ENCODE peak calls at places on chromosomes 6 and 20, in ten cellular contexts. Z is suprapubic skin, M is natural killer cell, R is GM12865, W is body of pancreas, H is dorsolateral prefrontal cortex, I is AG04450, D is ascending aorta, B is neural crest cell, Q is GM23338. C is an unnamed sample.

GRCh38 chr6:100134703-100135102 is 140.7 kb upstream of the MCHR2 start:
- DNase-seq in Z (no peak), M (no peak), R (no peak), W (no peak), H (no peak), I (no peak), D (no peak), B (no peak), Q (no peak), C (no peak)

GRCh38 chr20:24806896-24807676 is 142.0 kb upstream of the CST7 start:
- DNase-seq in Z (no peak), M (no peak), R (no peak), W (no peak), H (no peak), I (no peak), D (no peak), B (no peak), Q (no peak), C (no peak)

GRCh38 chr20:41173791-41174341 is 36.5 kb downstream of the PLCG1 start:
- DNase-seq in Z (no peak), M (peak), R (no peak), W (no peak), H (peak), I (no peak), D (peak), B (no peak), Q (no peak), C (no peak)

GRCh38 chr6:149488815-149489214 is 4.0 kb upstream of the ZC3H12D start:
- DNase-seq in Z (no peak), M (no peak), R (no peak), W (no peak), H (no peak), I (no peak), D (no peak), B (no peak), Q (no peak), C (no peak)

GRCh38 chr20:46011631-46012482 is 3.1 kb downstream of the MMP9 start:
- DNase-seq in Z (peak), M (no peak), R (peak), W (peak), H (no peak), I (no peak), D (no peak), B (no peak), Q (peak), C (no peak)

GRCh38 chr6:101640131-101640530 is 246.6 kb downstream of the GRIK2 start:
- DNase-seq in Z (no peak), M (no peak), R (no peak), W (no peak), H (no peak), I (no peak), D (no peak), B (no peak), Q (no peak), C (no peak)

GRCh38 chr6:160263214-160263939 is 4.8 kb upstream of the SLC22A2 start:
- DNase-seq in Z (no peak), M (no peak), R (no peak), W (no peak), H (no peak), I (no peak), D (no peak), B (no peak), Q (no peak), C (no peak)

GRCh38 chr6:3162565-3163247 is 5.4 kb upstream of the TUBB2A start:
- DNase-seq in Z (peak), M (peak), R (peak), W (peak), H (peak), I (no peak), D (peak), B (peak), Q (peak), C (peak)

GRCh38 chr6:25369043-25369442 is 89.9 kb downstream of the CARMIL1 start:
- DNase-seq in Z (no peak), M (no peak), R (no peak), W (peak), H (no peak), I (no peak), D (no peak), B (no peak), Q (no peak), C (no peak)

GRCh38 chr6:90537027-90537426 is 49.8 kb downstream of the MAP3K7 start:
- DNase-seq in Z (no peak), M (no peak), R (no peak), W (no peak), H (no peak), I (no peak), D (no peak), B (no peak), Q (no peak), C (no peak)
- TF ChIP-seq CTCF in Z (no peak), M (no peak), R (no peak), W (no peak), H (no peak), I (no peak), D (no peak), B (no peak), Q (no peak), C (no peak)

DNA sequence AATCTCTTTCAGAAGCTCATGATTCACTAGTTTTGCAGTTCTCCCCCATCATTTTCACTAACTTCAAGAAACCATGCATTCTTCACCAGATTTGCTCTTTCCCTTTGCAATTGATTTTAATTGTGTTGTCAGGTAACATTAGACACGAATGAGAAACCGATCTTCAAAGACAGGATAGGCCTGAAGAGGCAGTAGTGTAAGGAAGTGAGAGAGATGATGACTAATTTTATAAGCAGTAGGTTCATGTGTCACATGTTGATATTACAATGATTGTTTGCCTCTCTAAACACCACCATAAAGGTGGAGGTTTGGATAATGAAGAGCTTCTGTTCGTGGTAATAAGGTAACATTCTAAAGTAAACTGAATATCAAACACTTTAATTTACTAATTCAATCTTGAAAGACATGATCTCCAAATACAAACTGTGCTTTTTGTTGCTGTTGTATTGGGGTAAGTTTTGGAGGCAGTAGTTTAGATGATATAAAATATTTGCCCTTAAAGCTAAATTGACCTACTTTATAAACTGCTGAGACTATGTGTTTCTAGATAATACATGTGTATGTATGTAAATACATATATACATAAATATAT is 207.2 kb downstream of the PHACTR1 start:
- DNase-seq in Z (no peak), M (no peak), R (peak), W (no peak), H (no peak), I (no peak), D (no peak), B (no peak), Q (no peak), C (peak)
- TF ChIP-seq CTCF in Z (no peak), M (no peak), R (no peak), W (no peak), H (no peak), I (no peak), D (no peak), B (no peak), Q (no peak), C (no peak)

GRCh38 chr20:22341508-22341907 is 242.9 kb downstream of the FOXA2 start:
- DNase-seq in Z (no peak), M (no peak), R (no peak), W (no peak), H (no peak), I (no peak), D (no peak), B (no peak), Q (no peak), C (no peak)
- TF ChIP-seq CTCF in Z (no peak), M (no peak), R (no peak), W (no peak), H (no peak), I (no peak), D (no peak), B (no peak), Q (no peak), C (no peak)

DNA sequence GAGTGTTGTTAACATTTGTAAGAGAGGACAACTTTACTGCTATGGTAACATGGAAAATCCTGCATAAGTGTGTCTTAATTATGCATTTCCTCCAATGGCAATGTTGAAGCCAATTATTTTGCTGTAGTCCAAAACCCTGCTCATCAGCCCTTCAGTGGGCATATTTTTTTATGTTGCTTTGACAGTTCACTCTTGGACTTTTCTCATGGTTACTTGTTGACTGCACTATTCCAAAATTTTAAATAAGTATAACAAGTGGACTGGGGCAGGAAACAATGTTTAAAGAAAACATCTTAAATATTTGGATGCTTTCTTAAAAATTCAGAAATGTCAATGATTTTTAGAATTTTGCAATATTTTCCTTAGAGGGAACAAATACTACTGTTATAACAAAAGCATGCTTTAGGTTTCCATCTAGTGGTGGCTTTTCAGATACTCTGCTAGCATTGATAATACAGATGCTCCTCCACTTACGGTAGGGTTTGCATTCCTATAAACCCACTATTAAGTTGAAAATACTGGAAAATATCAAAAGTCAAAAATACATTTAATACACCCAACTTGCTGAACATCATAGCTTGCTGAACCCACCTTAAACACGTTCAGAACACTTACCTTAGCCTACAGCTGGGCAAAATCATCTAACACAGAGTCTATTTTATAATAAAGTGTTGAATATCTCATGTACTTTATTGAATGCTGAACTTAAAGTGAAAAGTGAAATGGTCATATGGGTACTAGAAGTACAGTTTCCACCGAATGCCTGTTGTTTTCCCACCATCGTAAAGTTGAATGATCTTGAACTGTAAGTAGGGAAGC is 86.4 kb downstream of the ADGRG6 start:
- DNase-seq in Z (no peak), M (no peak), R (peak), W (no peak), H (no peak), I (no peak), D (no peak), B (no peak), Q (peak), C (peak)
- TF ChIP-seq CTCF in Z (peak), M (no peak), R (peak), W (peak), H (peak), I (peak), D (peak), B (peak), Q (peak), C (peak)

GRCh38 chr6:117397536-117398227 is 28.1 kb downstream of the ROS1 start:
- DNase-seq in Z (no peak), M (no peak), R (no peak), W (no peak), H (no peak), I (no peak), D (no peak), B (no peak), Q (no peak), C (no peak)

GRCh38 chr6:117399126-117399525 is 26.6 kb downstream of the ROS1 start:
- DNase-seq in Z (no peak), M (no peak), R (no peak), W (no peak), H (no peak), I (no peak), D (no peak), B (no peak), Q (no peak), C (no peak)

GRCh38 chr6:117396228-117396627 is 29.5 kb downstream of the ROS1 start:
- DNase-seq in Z (no peak), M (no peak), R (no peak), W (no peak), H (no peak), I (no peak), D (no peak), B (no peak), Q (no peak), C (no peak)

GRCh38 chr6:117401799-117402198 is 23.9 kb downstream of the ROS1 start:
- DNase-seq in Z (no peak), M (no peak), R (no peak), W (no peak), H (no peak), I (no peak), D (no peak), B (no peak), Q (no peak), C (no peak)

GRCh38 chr6:117399924-117400323 is 25.8 kb downstream of the ROS1 start:
- DNase-seq in Z (no peak), M (no peak), R (no peak), W (no peak), H (no peak), I (no peak), D (no peak), B (no peak), Q (peak), C (no peak)
- TF ChIP-seq CTCF in Z (no peak), M (no peak), R (no peak), W (peak), H (peak), I (peak), D (no peak), B (peak), Q (peak), C (no peak)

GRCh38 chr20:33914871-33915270 is 78.8 kb upstream of the RALY start:
- DNase-seq in Z (no peak), M (no peak), R (peak), W (no peak), H (no peak), I (peak), D (no peak), B (no peak), Q (no peak), C (no peak)
- TF ChIP-seq CTCF in Z (no peak), M (no peak), R (no peak), W (no peak), H (no peak), I (peak), D (no peak), B (no peak), Q (no peak), C (no peak)

GRCh38 chr20:48295445-48295903 is 510.2 kb upstream of the SULF2 start:
- DNase-seq in Z (no peak), M (no peak), R (no peak), W (peak), H (no peak), I (peak), D (no peak), B (no peak), Q (peak), C (no peak)
- TF ChIP-seq CTCF in Z (no peak), M (no peak), R (no peak), W (peak), H (peak), I (peak), D (no peak), B (peak), Q (peak), C (no peak)

GRCh38 chr20:39398656-39399055 is 436.5 kb downstream of the DHX35 start:
- DNase-seq in Z (no peak), M (no peak), R (peak), W (no peak), H (no peak), I (no peak), D (no peak), B (no peak), Q (peak), C (no peak)
- TF ChIP-seq CTCF in Z (no peak), M (no peak), R (peak), W (no peak), H (no peak), I (no peak), D (no peak), B (no peak), Q (peak), C (peak)